ENCODE peak calls at places on chromosomes 6 and 20, in ten cellular contexts. One of them, this sample, is unnamed.

GRCh38 chr6:55694148-55694547 is 115.2 kb upstream of the HMGCLL1 start:
- DNase-seq in GM23338: peak; percentile 82
- DNase-seq in prostate gland: no peak
- DNase-seq in colonic mucosa: no peak
- DNase-seq in tibial artery: no peak
- DNase-seq in Caco-2: no peak
- DNase-seq in breast epithelium: no peak
- DNase-seq in H9: peak; percentile 73
- DNase-seq in endothelial cell of umbilical vein: no peak
- DNase-seq in PC-9: no peak
- DNase-seq in this sample: peak; percentile 19

GRCh38 chr6:12403201-12403826 is 113.2 kb downstream of the EDN1 start:
- DNase-seq in GM23338: no peak
- DNase-seq in colonic mucosa: no peak
- DNase-seq in Caco-2: no peak
- DNase-seq in prostate gland: no peak
- DNase-seq in H9: no peak
- DNase-seq in PC-9: peak; percentile 43
- DNase-seq in breast epithelium: no peak
- DNase-seq in endothelial cell of umbilical vein: peak; percentile 63
- DNase-seq in tibial artery: no peak
- DNase-seq in this sample: peak; percentile 32

GRCh38 chr6:146177785-146178184 is 148.9 kb downstream of the GRM1 start:
- DNase-seq in colonic mucosa: no peak
- DNase-seq in tibial artery: no peak
- DNase-seq in GM23338: no peak
- DNase-seq in H9: no peak
- DNase-seq in PC-9: no peak
- DNase-seq in breast epithelium: no peak
- DNase-seq in Caco-2: no peak
- DNase-seq in prostate gland: no peak
- DNase-seq in endothelial cell of umbilical vein: no peak
- DNase-seq in this sample: no peak

GRCh38 chr20:3084283-3084985 is at the start of gene AVP:
- DNase-seq in breast epithelium: no peak
- DNase-seq in GM23338: no peak
- DNase-seq in tibial artery: no peak
- DNase-seq in H9: no peak
- DNase-seq in colonic mucosa: no peak
- DNase-seq in endothelial cell of umbilical vein: no peak
- DNase-seq in prostate gland: no peak
- DNase-seq in Caco-2: no peak
- DNase-seq in PC-9: no peak
- DNase-seq in this sample: no peak

GRCh38 chr6:72811971-72812421 is 190.1 kb downstream of the KCNQ5 start:
- DNase-seq in colonic mucosa: no peak
- DNase-seq in endothelial cell of umbilical vein: peak; percentile 8
- DNase-seq in prostate gland: no peak
- DNase-seq in H9: peak; percentile 56
- DNase-seq in PC-9: no peak
- DNase-seq in tibial artery: no peak
- DNase-seq in GM23338: peak; percentile 64
- DNase-seq in Caco-2: no peak
- DNase-seq in breast epithelium: no peak
- DNase-seq in this sample: no peak

GRCh38 chr20:6034134-6034969 is 19.5 kb downstream of the LRRN4 start:
- DNase-seq in breast epithelium: no peak
- DNase-seq in PC-9: no peak
- DNase-seq in tibial artery: no peak
- DNase-seq in prostate gland: no peak
- DNase-seq in endothelial cell of umbilical vein: peak; percentile 82
- DNase-seq in H9: no peak
- DNase-seq in GM23338: no peak
- DNase-seq in colonic mucosa: no peak
- DNase-seq in Caco-2: no peak
- DNase-seq in this sample: no peak

GRCh38 chr6:151485616-151486015 is 8.2 kb upstream of the CCDC170 start:
- DNase-seq in H9: no peak
- DNase-seq in endothelial cell of umbilical vein: peak; percentile 37
- DNase-seq in GM23338: no peak
- DNase-seq in Caco-2: no peak
- DNase-seq in colonic mucosa: no peak
- DNase-seq in breast epithelium: no peak
- DNase-seq in tibial artery: no peak
- DNase-seq in PC-9: no peak
- DNase-seq in prostate gland: no peak
- DNase-seq in this sample: peak; percentile 40

GRCh38 chr6:153038378-153038777 is 35.9 kb upstream of the MTRF1L start:
- DNase-seq in Caco-2: no peak
- DNase-seq in PC-9: no peak
- DNase-seq in GM23338: no peak
- DNase-seq in breast epithelium: no peak
- DNase-seq in H9: no peak
- DNase-seq in colonic mucosa: no peak
- DNase-seq in endothelial cell of umbilical vein: no peak
- DNase-seq in tibial artery: no peak
- DNase-seq in prostate gland: no peak
- DNase-seq in this sample: no peak

GRCh38 chr6:6788394-6789020 is 200.0 kb downstream of the LY86 start:
- DNase-seq in Caco-2: no peak
- DNase-seq in GM23338: peak; percentile 66
- DNase-seq in H9: no peak
- DNase-seq in colonic mucosa: peak; percentile 55
- DNase-seq in PC-9: no peak
- DNase-seq in prostate gland: no peak
- DNase-seq in breast epithelium: no peak
- DNase-seq in tibial artery: no peak
- DNase-seq in endothelial cell of umbilical vein: peak; percentile 30
- DNase-seq in this sample: no peak

GRCh38 chr6:73653571-73654424 is at the start of gene SLC17A5:
- DNase-seq in Caco-2: peak; percentile 94
- DNase-seq in tibial artery: peak; percentile 96
- DNase-seq in GM23338: peak; percentile 97
- DNase-seq in prostate gland: peak; percentile 92
- DNase-seq in breast epithelium: peak; percentile 93
- DNase-seq in colonic mucosa: peak; percentile 97
- DNase-seq in endothelial cell of umbilical vein: peak; percentile 95
- DNase-seq in H9: peak; percentile 96
- DNase-seq in PC-9: peak; percentile 82
- DNase-seq in this sample: peak; percentile 86

GRCh38 chr6:118212451-118213173 is 305.5 kb downstream of the SLC35F1 start:
- DNase-seq in Caco-2: no peak
- DNase-seq in GM23338: no peak
- DNase-seq in tibial artery: no peak
- DNase-seq in prostate gland: no peak
- DNase-seq in breast epithelium: no peak
- DNase-seq in H9: no peak
- DNase-seq in PC-9: no peak
- DNase-seq in colonic mucosa: no peak
- DNase-seq in endothelial cell of umbilical vein: no peak
- DNase-seq in this sample: peak; percentile 7

GRCh38 chr6:92428443-92428842 is 990.9 kb downstream of the EPHA7 start:
- DNase-seq in PC-9: no peak
- DNase-seq in prostate gland: no peak
- DNase-seq in colonic mucosa: no peak
- DNase-seq in endothelial cell of umbilical vein: no peak
- DNase-seq in tibial artery: no peak
- DNase-seq in breast epithelium: no peak
- DNase-seq in H9: no peak
- DNase-seq in GM23338: no peak
- DNase-seq in Caco-2: no peak
- DNase-seq in this sample: no peak

DNA sequence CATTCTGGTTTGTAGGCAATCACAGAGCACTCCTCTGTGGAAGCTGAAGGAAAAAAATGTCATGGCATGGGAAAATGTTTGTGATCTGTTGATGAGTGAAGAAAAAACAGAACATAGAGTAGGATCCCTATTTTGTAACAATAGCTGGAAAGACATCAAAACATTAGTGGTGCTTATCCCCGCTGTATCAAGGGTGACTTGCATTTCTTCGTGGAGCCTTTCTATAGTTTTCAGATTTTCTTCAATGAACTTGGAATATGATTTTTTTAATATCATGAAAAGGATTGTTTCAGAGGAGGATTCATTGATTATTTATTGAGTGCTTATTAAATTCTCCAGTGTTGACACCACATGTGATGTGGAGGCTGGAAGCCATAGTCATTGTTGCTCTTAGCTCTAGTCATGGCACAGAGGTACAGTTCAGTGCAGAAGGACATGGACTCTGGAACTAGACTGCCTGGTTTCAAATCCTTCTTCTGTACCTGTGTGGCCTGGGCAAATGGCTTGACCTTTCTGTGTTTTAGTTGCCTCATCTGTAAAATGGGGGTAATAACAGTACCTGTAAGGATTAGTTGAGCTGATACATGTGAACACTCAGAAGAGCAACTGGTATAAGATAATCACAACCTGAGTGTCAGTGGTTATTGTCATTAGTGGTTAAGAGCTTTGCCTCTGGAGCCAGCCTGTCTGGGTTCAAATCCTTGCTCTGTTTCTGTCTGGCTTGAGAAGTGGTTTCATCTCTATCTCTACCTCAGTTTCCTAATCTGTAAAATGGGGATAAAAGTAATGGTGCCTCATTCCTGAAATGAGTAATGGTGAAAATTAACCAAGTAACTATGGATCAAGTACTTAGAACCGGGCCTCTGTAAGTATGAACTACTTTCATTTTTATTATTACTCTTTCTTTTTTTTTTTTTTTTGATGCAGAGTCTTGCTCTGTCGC is 14.7 kb upstream of the CDKN1A start:
- DNase-seq in colonic mucosa: no peak
- DNase-seq in Caco-2: no peak
- DNase-seq in GM23338: no peak
- DNase-seq in tibial artery: no peak
- DNase-seq in breast epithelium: no peak
- DNase-seq in prostate gland: no peak
- DNase-seq in PC-9: no peak
- DNase-seq in endothelial cell of umbilical vein: no peak
- DNase-seq in H9: no peak
- DNase-seq in this sample: no peak
- H3K4me1 ChIP-seq in colonic mucosa: no peaks in the 10 kb centered on the region
- H3K4me1 ChIP-seq in Caco-2: no peaks in the 10 kb centered on the region
- H3K4me1 ChIP-seq in GM23338: peaks cover 28% of the 10 kb centered on the region
- H3K4me1 ChIP-seq in tibial artery: peaks cover 5% of the 10 kb centered on the region
- H3K4me1 ChIP-seq in breast epithelium: no peaks in the 10 kb centered on the region
- H3K4me1 ChIP-seq in prostate gland: no peaks in the 10 kb centered on the region
- H3K4me1 ChIP-seq in PC-9: peaks cover 33% of the 10 kb centered on the region
- H3K4me1 ChIP-seq in endothelial cell of umbilical vein: no peaks in the 10 kb centered on the region
- H3K4me1 ChIP-seq in H9: peaks cover 7% of the 10 kb centered on the region
- H3K4me1 ChIP-seq in this sample: peaks cover 17% of the 10 kb centered on the region

GRCh38 chr20:4780245-4780644 is 58.5 kb downstream of the PRND start:
- DNase-seq in prostate gland: no peak
- DNase-seq in tibial artery: no peak
- DNase-seq in GM23338: peak; percentile 46
- DNase-seq in colonic mucosa: no peak
- DNase-seq in breast epithelium: no peak
- DNase-seq in Caco-2: no peak
- DNase-seq in PC-9: no peak
- DNase-seq in H9: no peak
- DNase-seq in endothelial cell of umbilical vein: no peak
- DNase-seq in this sample: no peak
- TF ChIP-seq CTCF in prostate gland: no peak
- TF ChIP-seq CTCF in tibial artery: no peak
- TF ChIP-seq CTCF in GM23338: peak; percentile 52
- TF ChIP-seq CTCF in colonic mucosa: no peak
- TF ChIP-seq CTCF in breast epithelium: no peak
- TF ChIP-seq CTCF in Caco-2: no peak
- TF ChIP-seq CTCF in PC-9: no peak
- TF ChIP-seq CTCF in H9: peak; percentile 51
- TF ChIP-seq CTCF in endothelial cell of umbilical vein: peak; percentile 7
- TF ChIP-seq CTCF in this sample: peak; percentile 16

DNA sequence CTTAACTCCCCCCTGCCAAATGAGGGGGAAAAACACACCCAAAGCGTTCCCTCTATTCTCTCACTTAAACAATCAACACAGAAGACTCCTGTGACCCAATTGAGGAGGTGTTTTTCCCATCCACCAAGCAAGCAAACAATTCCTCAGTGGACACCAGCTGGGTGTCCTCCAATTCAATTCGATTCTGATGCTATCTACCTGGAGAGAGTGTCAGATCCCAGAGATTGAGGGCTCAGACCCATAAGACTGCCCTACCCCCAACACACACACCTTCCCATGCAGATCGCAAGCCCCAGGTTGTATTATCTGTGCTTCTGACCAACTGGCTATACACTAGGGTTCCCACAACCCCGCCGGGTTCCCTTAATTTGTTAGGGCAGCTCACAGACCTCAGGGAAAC is 36.8 kb downstream of the MYLIP start:
- DNase-seq in PC-9: no peak
- DNase-seq in breast epithelium: no peak
- DNase-seq in endothelial cell of umbilical vein: no peak
- DNase-seq in Caco-2: no peak
- DNase-seq in tibial artery: no peak
- DNase-seq in colonic mucosa: no peak
- DNase-seq in GM23338: no peak
- DNase-seq in prostate gland: no peak
- DNase-seq in H9: no peak
- DNase-seq in this sample: no peak
- H3K4me1 ChIP-seq in PC-9: no peaks in the 10 kb centered on the region
- H3K4me1 ChIP-seq in breast epithelium: no peaks in the 10 kb centered on the region
- H3K4me1 ChIP-seq in endothelial cell of umbilical vein: peaks cover 7% of the 10 kb centered on the region
- H3K4me1 ChIP-seq in Caco-2: peaks cover 58% of the 10 kb centered on the region
- H3K4me1 ChIP-seq in tibial artery: no peaks in the 10 kb centered on the region
- H3K4me1 ChIP-seq in colonic mucosa: no peaks in the 10 kb centered on the region
- H3K4me1 ChIP-seq in GM23338: peaks cover 6% of the 10 kb centered on the region
- H3K4me1 ChIP-seq in prostate gland: no peaks in the 10 kb centered on the region
- H3K4me1 ChIP-seq in H9: no peaks in the 10 kb centered on the region
- H3K4me1 ChIP-seq in this sample: peaks cover 5% of the 10 kb centered on the region

DNA sequence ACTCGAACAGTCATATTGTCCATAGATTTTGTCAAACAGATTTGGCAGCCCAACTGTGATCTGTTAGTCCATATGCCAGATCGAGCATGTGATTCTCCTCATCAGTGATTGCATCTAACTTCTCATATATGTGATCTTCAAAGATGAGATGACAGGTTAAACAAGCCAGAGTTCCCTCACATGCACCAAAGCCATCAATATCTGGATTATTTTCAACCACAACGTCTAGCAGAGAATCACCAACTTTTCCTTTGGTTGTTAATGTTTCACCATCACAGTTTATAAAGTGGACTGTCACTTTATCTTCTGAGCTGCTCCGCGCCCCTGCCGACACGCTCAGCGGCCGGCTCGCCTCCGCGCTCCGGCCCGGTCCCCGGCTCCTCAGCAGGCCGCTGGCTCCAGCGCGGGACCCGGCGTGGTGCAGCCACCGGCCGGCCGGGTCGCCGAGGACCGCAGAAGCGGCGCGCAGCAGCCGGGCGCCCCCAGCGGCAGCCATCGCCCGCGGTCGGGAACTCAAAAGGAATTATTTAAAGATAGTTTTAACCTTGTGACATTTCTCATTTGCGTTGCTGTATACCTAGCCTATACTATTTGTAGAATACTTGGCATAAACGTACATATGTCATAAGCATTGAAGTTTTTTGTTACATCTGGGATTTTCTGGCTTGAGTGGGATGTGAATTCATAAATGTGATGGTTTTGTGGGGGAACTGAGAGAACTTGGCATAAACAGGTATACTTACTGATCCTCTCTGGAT is 40.1 kb upstream of the DYNLRB1 start:
- DNase-seq in breast epithelium: no peak
- DNase-seq in PC-9: no peak
- DNase-seq in Caco-2: no peak
- DNase-seq in GM23338: peak; percentile 60
- DNase-seq in prostate gland: peak; percentile 20
- DNase-seq in tibial artery: peak; percentile 49
- DNase-seq in H9: peak; percentile 45
- DNase-seq in colonic mucosa: peak; percentile 37
- DNase-seq in endothelial cell of umbilical vein: peak; percentile 51
- DNase-seq in this sample: no peak
- TF ChIP-seq CTCF in breast epithelium: peak; percentile 9
- TF ChIP-seq CTCF in PC-9: no peak
- TF ChIP-seq CTCF in Caco-2: no peak
- TF ChIP-seq CTCF in GM23338: no peak
- TF ChIP-seq CTCF in prostate gland: peak; percentile 67
- TF ChIP-seq CTCF in tibial artery: peak; percentile 69
- TF ChIP-seq CTCF in H9: no peak
- TF ChIP-seq CTCF in colonic mucosa: peak; percentile 38
- TF ChIP-seq CTCF in endothelial cell of umbilical vein: peak; percentile 54
- TF ChIP-seq CTCF in this sample: peak; percentile 53